ENCODE peak calls at places on chromosomes 11 and 22, in seven cellular contexts. One of them, this sample, is unnamed.

GRCh38 chr11:26947379-26947844 is 46.5 kb upstream of the FIBIN start:
- DNase-seq in iPS-NIHi11: no peak
- DNase-seq in ovary: peak
- DNase-seq in astrocyte of the spinal cord: peak
- DNase-seq in NCI-H146: no peak
- DNase-seq in anterior cingulate cortex: no peak
- DNase-seq in amniotic epithelial cell: peak
- DNase-seq in this sample: no peak

GRCh38 chr22:31260474-31260856 is 31.8 kb downstream of the PIK3IP1 start:
- DNase-seq in NCI-H146: no peak
- DNase-seq in anterior cingulate cortex: no peak
- DNase-seq in iPS-NIHi11: no peak
- DNase-seq in amniotic epithelial cell: no peak
- DNase-seq in ovary: no peak
- DNase-seq in astrocyte of the spinal cord: no peak
- DNase-seq in this sample: no peak

GRCh38 chr22:26447594-26448329 is 18.7 kb downstream of the ASPHD2 start:
- DNase-seq in astrocyte of the spinal cord: no peak
- DNase-seq in anterior cingulate cortex: no peak
- DNase-seq in NCI-H146: no peak
- DNase-seq in iPS-NIHi11: no peak
- DNase-seq in ovary: no peak
- DNase-seq in amniotic epithelial cell: no peak
- DNase-seq in this sample: no peak

GRCh38 chr11:75851203-75851602 is 36.2 kb downstream of the UVRAG start:
- DNase-seq in iPS-NIHi11: no peak
- DNase-seq in amniotic epithelial cell: no peak
- DNase-seq in ovary: no peak
- DNase-seq in astrocyte of the spinal cord: no peak
- DNase-seq in anterior cingulate cortex: no peak
- DNase-seq in NCI-H146: no peak
- DNase-seq in this sample: no peak

GRCh38 chr11:119509969-119510401 is 87.0 kb upstream of the THY1 start:
- DNase-seq in NCI-H146: no peak
- DNase-seq in amniotic epithelial cell: peak
- DNase-seq in astrocyte of the spinal cord: peak
- DNase-seq in anterior cingulate cortex: peak
- DNase-seq in iPS-NIHi11: no peak
- DNase-seq in ovary: no peak
- DNase-seq in this sample: no peak

GRCh38 chr11:3914807-3915206 is 59.3 kb downstream of the STIM1 start:
- DNase-seq in anterior cingulate cortex: no peak
- DNase-seq in ovary: no peak
- DNase-seq in NCI-H146: no peak
- DNase-seq in astrocyte of the spinal cord: no peak
- DNase-seq in iPS-NIHi11: no peak
- DNase-seq in amniotic epithelial cell: peak
- DNase-seq in this sample: no peak

GRCh38 chr22:17945851-17946690 is 78.3 kb downstream of the MICAL3 start:
- DNase-seq in anterior cingulate cortex: peak
- DNase-seq in NCI-H146: no peak
- DNase-seq in amniotic epithelial cell: no peak
- DNase-seq in astrocyte of the spinal cord: no peak
- DNase-seq in iPS-NIHi11: no peak
- DNase-seq in ovary: no peak
- DNase-seq in this sample: no peak

GRCh38 chr22:32378703-32379272 is 21.1 kb downstream of the RFPL3 start:
- DNase-seq in anterior cingulate cortex: peak
- DNase-seq in astrocyte of the spinal cord: peak
- DNase-seq in amniotic epithelial cell: peak
- DNase-seq in ovary: no peak
- DNase-seq in NCI-H146: peak
- DNase-seq in iPS-NIHi11: peak
- DNase-seq in this sample: no peak

GRCh38 chr11:134572741-134573675 is 161.0 kb upstream of the B3GAT1 start:
- DNase-seq in ovary: no peak
- DNase-seq in iPS-NIHi11: no peak
- DNase-seq in amniotic epithelial cell: no peak
- DNase-seq in anterior cingulate cortex: no peak
- DNase-seq in NCI-H146: no peak
- DNase-seq in astrocyte of the spinal cord: no peak
- DNase-seq in this sample: no peak

GRCh38 chr11:68998390-68998911 is 14.6 kb downstream of the MRGPRF start:
- DNase-seq in astrocyte of the spinal cord: peak
- DNase-seq in amniotic epithelial cell: peak
- DNase-seq in iPS-NIHi11: no peak
- DNase-seq in anterior cingulate cortex: peak
- DNase-seq in ovary: no peak
- DNase-seq in NCI-H146: peak
- DNase-seq in this sample: peak

GRCh38 chr11:103079833-103080232 is 12.1 kb downstream of the DCUN1D5 start:
- DNase-seq in anterior cingulate cortex: no peak
- DNase-seq in amniotic epithelial cell: peak
- DNase-seq in iPS-NIHi11: no peak
- DNase-seq in NCI-H146: no peak
- DNase-seq in ovary: no peak
- DNase-seq in astrocyte of the spinal cord: no peak
- DNase-seq in this sample: no peak

GRCh38 chr11:36104660-36104992 is 160.8 kb downstream of the LDLRAD3 start:
- DNase-seq in ovary: no peak
- DNase-seq in amniotic epithelial cell: no peak
- DNase-seq in iPS-NIHi11: no peak
- DNase-seq in astrocyte of the spinal cord: no peak
- DNase-seq in NCI-H146: no peak
- DNase-seq in anterior cingulate cortex: no peak
- DNase-seq in this sample: no peak

GRCh38 chr11:100851129-100851528 is 164.0 kb downstream of the ARHGAP42 start:
- DNase-seq in anterior cingulate cortex: no peak
- DNase-seq in iPS-NIHi11: no peak
- DNase-seq in ovary: no peak
- DNase-seq in NCI-H146: no peak
- DNase-seq in amniotic epithelial cell: no peak
- DNase-seq in astrocyte of the spinal cord: no peak
- DNase-seq in this sample: no peak

GRCh38 chr11:64220271-64220670 is 5.7 kb downstream of the TRPT1 start:
- DNase-seq in amniotic epithelial cell: no peak
- DNase-seq in anterior cingulate cortex: no peak
- DNase-seq in ovary: no peak
- DNase-seq in iPS-NIHi11: no peak
- DNase-seq in astrocyte of the spinal cord: no peak
- DNase-seq in NCI-H146: no peak
- DNase-seq in this sample: no peak

GRCh38 chr22:39999144-39999757 is 4.5 kb downstream of the FAM83F start:
- DNase-seq in astrocyte of the spinal cord: peak
- DNase-seq in ovary: no peak
- DNase-seq in anterior cingulate cortex: no peak
- DNase-seq in amniotic epithelial cell: peak
- DNase-seq in NCI-H146: peak
- DNase-seq in iPS-NIHi11: no peak
- DNase-seq in this sample: no peak

GRCh38 chr11:133669371-133670046 is 137.2 kb upstream of the OPCML start:
- DNase-seq in anterior cingulate cortex: no peak
- DNase-seq in astrocyte of the spinal cord: no peak
- DNase-seq in iPS-NIHi11: no peak
- DNase-seq in amniotic epithelial cell: no peak
- DNase-seq in ovary: no peak
- DNase-seq in NCI-H146: no peak
- DNase-seq in this sample: no peak

GRCh38 chr11:46036969-46037368 is 84.3 kb downstream of the PHF21A start:
- DNase-seq in astrocyte of the spinal cord: no peak
- DNase-seq in anterior cingulate cortex: no peak
- DNase-seq in NCI-H146: no peak
- DNase-seq in iPS-NIHi11: no peak
- DNase-seq in ovary: no peak
- DNase-seq in amniotic epithelial cell: no peak
- DNase-seq in this sample: no peak

GRCh38 chr22:50544078-50544745 is 1.5 kb upstream of the KLHDC7B start:
- DNase-seq in ovary: peak
- DNase-seq in anterior cingulate cortex: peak
- DNase-seq in astrocyte of the spinal cord: peak
- DNase-seq in NCI-H146: peak
- DNase-seq in amniotic epithelial cell: peak
- DNase-seq in iPS-NIHi11: peak
- DNase-seq in this sample: peak

GRCh38 chr22:45455621-45456020 is 42.1 kb downstream of the RIBC2 start:
- DNase-seq in ovary: no peak
- DNase-seq in NCI-H146: no peak
- DNase-seq in astrocyte of the spinal cord: no peak
- DNase-seq in iPS-NIHi11: no peak
- DNase-seq in amniotic epithelial cell: no peak
- DNase-seq in anterior cingulate cortex: no peak
- DNase-seq in this sample: no peak

GRCh38 chr22:50267591-50268390 is 2.4 kb downstream of the MAPK11 start:
- DNase-seq in anterior cingulate cortex: peak
- DNase-seq in ovary: peak
- DNase-seq in iPS-NIHi11: peak
- DNase-seq in amniotic epithelial cell: peak
- DNase-seq in astrocyte of the spinal cord: peak
- DNase-seq in NCI-H146: peak
- DNase-seq in this sample: peak

GRCh38 chr11:107598225-107599139 is 7.5 kb downstream of the ELMOD1 start:
- DNase-seq in NCI-H146: no peak
- DNase-seq in iPS-NIHi11: peak
- DNase-seq in anterior cingulate cortex: no peak
- DNase-seq in ovary: no peak
- DNase-seq in astrocyte of the spinal cord: no peak
- DNase-seq in amniotic epithelial cell: no peak
- DNase-seq in this sample: peak

GRCh38 chr11:115618428-115618827 is 114.2 kb upstream of the CADM1 start:
- DNase-seq in NCI-H146: no peak
- DNase-seq in ovary: no peak
- DNase-seq in astrocyte of the spinal cord: no peak
- DNase-seq in amniotic epithelial cell: peak
- DNase-seq in anterior cingulate cortex: no peak
- DNase-seq in iPS-NIHi11: no peak
- DNase-seq in this sample: no peak

GRCh38 chr11:132200303-132200936 is 830.0 kb downstream of the NTM start:
- DNase-seq in iPS-NIHi11: no peak
- DNase-seq in NCI-H146: no peak
- DNase-seq in anterior cingulate cortex: no peak
- DNase-seq in astrocyte of the spinal cord: no peak
- DNase-seq in amniotic epithelial cell: no peak
- DNase-seq in ovary: no peak
- DNase-seq in this sample: no peak

GRCh38 chr22:17832665-17833064 is 58.4 kb upstream of the BID start:
- DNase-seq in NCI-H146: no peak
- DNase-seq in ovary: no peak
- DNase-seq in astrocyte of the spinal cord: no peak
- DNase-seq in iPS-NIHi11: no peak
- DNase-seq in amniotic epithelial cell: no peak
- DNase-seq in anterior cingulate cortex: no peak
- DNase-seq in this sample: no peak

GRCh38 chr11:6611092-6612007 is 666 bp downstream of the TAF10 start:
- DNase-seq in anterior cingulate cortex: peak
- DNase-seq in astrocyte of the spinal cord: peak
- DNase-seq in NCI-H146: peak
- DNase-seq in ovary: peak
- DNase-seq in iPS-NIHi11: no peak
- DNase-seq in amniotic epithelial cell: peak
- DNase-seq in this sample: peak

GRCh38 chr11:116239247-116239646 is 533.5 kb downstream of the BUD13 start:
- DNase-seq in iPS-NIHi11: no peak
- DNase-seq in NCI-H146: no peak
- DNase-seq in ovary: no peak
- DNase-seq in astrocyte of the spinal cord: no peak
- DNase-seq in amniotic epithelial cell: no peak
- DNase-seq in anterior cingulate cortex: no peak
- DNase-seq in this sample: no peak

GRCh38 chr22:28414017-28414416 is 265.6 kb downstream of the TTC28 start:
- DNase-seq in amniotic epithelial cell: no peak
- DNase-seq in ovary: no peak
- DNase-seq in anterior cingulate cortex: no peak
- DNase-seq in NCI-H146: no peak
- DNase-seq in iPS-NIHi11: no peak
- DNase-seq in astrocyte of the spinal cord: no peak
- DNase-seq in this sample: no peak

GRCh38 chr11:2099523-2100316 is 39.5 kb downstream of the IGF2 start:
- DNase-seq in iPS-NIHi11: no peak
- DNase-seq in NCI-H146: no peak
- DNase-seq in anterior cingulate cortex: no peak
- DNase-seq in astrocyte of the spinal cord: no peak
- DNase-seq in amniotic epithelial cell: peak
- DNase-seq in ovary: peak
- DNase-seq in this sample: peak

GRCh38 chr22:19819209-19819910 is 35.3 kb downstream of the GNB1L start:
- DNase-seq in iPS-NIHi11: no peak
- DNase-seq in ovary: no peak
- DNase-seq in NCI-H146: no peak
- DNase-seq in astrocyte of the spinal cord: no peak
- DNase-seq in amniotic epithelial cell: no peak
- DNase-seq in anterior cingulate cortex: no peak
- DNase-seq in this sample: no peak

GRCh38 chr22:24975813-24976341 is 23.4 kb downstream of the KIAA1671 start:
- DNase-seq in amniotic epithelial cell: peak
- DNase-seq in iPS-NIHi11: no peak
- DNase-seq in ovary: peak
- DNase-seq in anterior cingulate cortex: peak
- DNase-seq in NCI-H146: no peak
- DNase-seq in astrocyte of the spinal cord: no peak
- DNase-seq in this sample: no peak

GRCh38 chr11:117816151-117816741 is 8.3 kb downstream of the FXYD2 start:
- DNase-seq in NCI-H146: peak
- DNase-seq in iPS-NIHi11: peak
- DNase-seq in astrocyte of the spinal cord: no peak
- DNase-seq in amniotic epithelial cell: peak
- DNase-seq in anterior cingulate cortex: no peak
- DNase-seq in ovary: no peak
- DNase-seq in this sample: no peak

This sample was measured in lower lobe of right lung.